ENCODE peak calls at places on chromosomes 2 and 18, in nine cellular contexts. V is choroid plexus epithelial cell; S is stimulated activated naive CD4-positive, alpha-beta T cell; Z is activated T-cell treated with anti-CD3 and anti-CD28 coated beads, Interleukin-2, amount 50 U/mL, for 72 hours; K is posterior vena cava; T is mesothelial cell of epicardium; L is B cell; I is activated naive CD4-positive, alpha-beta T cell treated with anti-CD3 and anti-CD28 coated beads, Interleukin-2, amount 10 ng/mL, durations not matched to agents 7 days and 5 days; D is pons. E is an unnamed sample.

GRCh38 chr2:96089356-96090180 is 26.8 kb downstream of the ADRA2B start:
- DNase-seq in V (no peak), S (no peak), Z (no peak), K (peak), T (peak), L (no peak), I (peak), D (no peak), E (no peak)

GRCh38 chr2:160920791-160921303 is 239.4 kb upstream of the TANK start:
- DNase-seq in V (peak), S (no peak), Z (no peak), K (no peak), T (peak), L (no peak), I (no peak), D (no peak), E (peak)

GRCh38 chr2:190415794-190416729 is 7.9 kb downstream of the MFSD6 start:
- DNase-seq in V (peak), S (peak), Z (no peak), K (no peak), T (no peak), L (no peak), I (no peak), D (no peak), E (no peak)

GRCh38 chr2:23493849-23494248 is 108.9 kb downstream of the KLHL29 start:
- DNase-seq in V (no peak), S (no peak), Z (no peak), K (no peak), T (no peak), L (no peak), I (no peak), D (no peak), E (no peak)

GRCh38 chr2:205660521-205661124 is 21.7 kb upstream of the NRP2 start:
- DNase-seq in V (peak), S (peak), Z (peak), K (no peak), T (no peak), L (no peak), I (peak), D (no peak), E (peak)

GRCh38 chr2:143433158-143433557 is 303.9 kb downstream of the ARHGAP15 start:
- DNase-seq in V (peak), S (no peak), Z (no peak), K (no peak), T (no peak), L (no peak), I (no peak), D (peak), E (no peak)

GRCh38 chr2:27134781-27135470 is 490 bp upstream of the PREB start:
- DNase-seq in V (no peak), S (no peak), Z (no peak), K (peak), T (no peak), L (no peak), I (no peak), D (peak), E (no peak)

GRCh38 chr2:205706769-205707375 is 24.6 kb downstream of the NRP2 start:
- DNase-seq in V (peak), S (no peak), Z (peak), K (peak), T (no peak), L (peak), I (peak), D (peak), E (peak)

GRCh38 chr18:54323970-54324369 is 33.7 kb downstream of the STARD6 start:
- DNase-seq in V (no peak), S (no peak), Z (no peak), K (no peak), T (no peak), L (no peak), I (no peak), D (no peak), E (no peak)

GRCh38 chr2:58908501-58909154 is 667.5 kb upstream of the FANCL start:
- DNase-seq in V (no peak), S (no peak), Z (no peak), K (no peak), T (no peak), L (no peak), I (no peak), D (no peak), E (no peak)

GRCh38 chr2:221761260-221761659 is 189.2 kb upstream of the EPHA4 start:
- DNase-seq in V (no peak), S (no peak), Z (no peak), K (no peak), T (no peak), L (no peak), I (no peak), D (no peak), E (no peak)

GRCh38 chr2:3176869-3177255 is 200.8 kb downstream of the EIPR1 start:
- DNase-seq in V (no peak), S (no peak), Z (no peak), K (peak), T (no peak), L (no peak), I (no peak), D (no peak), E (no peak)

GRCh38 chr18:34342960-34343359 is 118.2 kb upstream of the NOL4 start:
- DNase-seq in V (peak), S (no peak), Z (no peak), K (no peak), T (no peak), L (no peak), I (no peak), D (peak), E (peak)

GRCh38 chr2:241798081-241798630 is 10.8 kb upstream of the NEU4 start:
- DNase-seq in V (no peak), S (no peak), Z (no peak), K (peak), T (no peak), L (no peak), I (no peak), D (no peak), E (no peak)

GRCh38 chr2:16746833-16747232 is 81.2 kb upstream of the CYRIA start:
- DNase-seq in V (no peak), S (no peak), Z (no peak), K (no peak), T (no peak), L (no peak), I (no peak), D (no peak), E (no peak)

GRCh38 chr18:2881490-2882195 is 34.8 kb downstream of the EMILIN2 start:
- DNase-seq in V (peak), S (no peak), Z (no peak), K (peak), T (no peak), L (no peak), I (peak), D (no peak), E (peak)

GRCh38 chr2:165804719-165805118 is 10.7 kb upstream of the GALNT3 start:
- DNase-seq in V (no peak), S (no peak), Z (no peak), K (no peak), T (no peak), L (no peak), I (no peak), D (no peak), E (no peak)